ENCODE peak calls at places on chromosomes 12 and 14, in six cellular contexts. One of them, this sample, is unnamed.

GRCh38 chr14:24231263-24232120 is 675 bp downstream of the NEDD8 start:
- DNase-seq in NB4: peak; percentile 30
- DNase-seq in mesothelial cell of epicardium: no peak
- DNase-seq in retinal pigment epithelial cell: no peak
- DNase-seq in activated T-helper 1 cell treated with anti-CD3 and anti-CD28 coated beads, Interleukin-2, amount 50 U/mL, for 16 hours: no peak
- DNase-seq in HFFc6: no peak
- DNase-seq in this sample: no peak

GRCh38 chr14:105275267-105275946 is 25.4 kb downstream of the BRF1 start:
- DNase-seq in NB4: no peak
- DNase-seq in mesothelial cell of epicardium: no peak
- DNase-seq in HFFc6: peak; percentile 39
- DNase-seq in activated T-helper 1 cell treated with anti-CD3 and anti-CD28 coated beads, Interleukin-2, amount 50 U/mL, for 16 hours: no peak
- DNase-seq in retinal pigment epithelial cell: no peak
- DNase-seq in this sample: no peak

GRCh38 chr12:84995646-84996045 is 40.4 kb downstream of the TSPAN19 start:
- DNase-seq in HFFc6: no peak
- DNase-seq in activated T-helper 1 cell treated with anti-CD3 and anti-CD28 coated beads, Interleukin-2, amount 50 U/mL, for 16 hours: no peak
- DNase-seq in retinal pigment epithelial cell: no peak
- DNase-seq in mesothelial cell of epicardium: no peak
- DNase-seq in NB4: no peak
- DNase-seq in this sample: no peak

GRCh38 chr12:79514730-79515525 is 175.8 kb downstream of the PAWR start:
- DNase-seq in HFFc6: peak; percentile 34
- DNase-seq in NB4: no peak
- DNase-seq in activated T-helper 1 cell treated with anti-CD3 and anti-CD28 coated beads, Interleukin-2, amount 50 U/mL, for 16 hours: no peak
- DNase-seq in mesothelial cell of epicardium: no peak
- DNase-seq in retinal pigment epithelial cell: no peak
- DNase-seq in this sample: no peak

GRCh38 chr14:103527408-103528157 is 1.4 kb upstream of the TRMT61A start:
- DNase-seq in HFFc6: peak; percentile 57
- DNase-seq in activated T-helper 1 cell treated with anti-CD3 and anti-CD28 coated beads, Interleukin-2, amount 50 U/mL, for 16 hours: no peak
- DNase-seq in NB4: peak; percentile 89
- DNase-seq in mesothelial cell of epicardium: no peak
- DNase-seq in retinal pigment epithelial cell: no peak
- DNase-seq in this sample: no peak

GRCh38 chr14:32006267-32007110 is 70.6 kb upstream of the ARHGAP5 start:
- DNase-seq in NB4: no peak
- DNase-seq in HFFc6: no peak
- DNase-seq in mesothelial cell of epicardium: no peak
- DNase-seq in activated T-helper 1 cell treated with anti-CD3 and anti-CD28 coated beads, Interleukin-2, amount 50 U/mL, for 16 hours: no peak
- DNase-seq in retinal pigment epithelial cell: no peak
- DNase-seq in this sample: no peak

GRCh38 chr12:50574621-50575348 is 70.0 kb downstream of the DIP2B start:
- DNase-seq in NB4: no peak
- DNase-seq in mesothelial cell of epicardium: no peak
- DNase-seq in activated T-helper 1 cell treated with anti-CD3 and anti-CD28 coated beads, Interleukin-2, amount 50 U/mL, for 16 hours: no peak
- DNase-seq in HFFc6: peak; percentile 62
- DNase-seq in retinal pigment epithelial cell: no peak
- DNase-seq in this sample: no peak

GRCh38 chr14:93956514-93957332 is 19.6 kb downstream of the ASB2 start:
- DNase-seq in mesothelial cell of epicardium: no peak
- DNase-seq in activated T-helper 1 cell treated with anti-CD3 and anti-CD28 coated beads, Interleukin-2, amount 50 U/mL, for 16 hours: no peak
- DNase-seq in HFFc6: no peak
- DNase-seq in NB4: no peak
- DNase-seq in retinal pigment epithelial cell: no peak
- DNase-seq in this sample: no peak

GRCh38 chr14:106039400-106039799 is 513.0 kb downstream of the TMEM121 start:
- DNase-seq in mesothelial cell of epicardium: no peak
- DNase-seq in retinal pigment epithelial cell: no peak
- DNase-seq in HFFc6: no peak
- DNase-seq in activated T-helper 1 cell treated with anti-CD3 and anti-CD28 coated beads, Interleukin-2, amount 50 U/mL, for 16 hours: peak; percentile 48
- DNase-seq in NB4: peak; percentile 56
- DNase-seq in this sample: no peak